ENCODE peak calls at places on chromosomes 1 and 21, in nine cellular contexts. O is upper lobe of right lung, W is HFF-Myc, T is mammary epithelial cell, L is GM20000, R is right atrium auricular region, F is epithelial cell of proximal tubule, A is IMR-90, M is AG10803. C is an unnamed sample.

GRCh38 chr1:230335861-230336549 is 90.1 kb downstream of the PGBD5 start:
- DNase-seq in O (no peak), T (no peak), A (peak; percentile 6), L (no peak), F (no peak), R (no peak), M (peak; percentile 55), W (no peak), C (no peak)

GRCh38 chr1:15620155-15620545 is 2.9 kb downstream of the DDI2 start:
- DNase-seq in F (no peak), W (no peak), T (peak; percentile 38), L (no peak), O (no peak), M (peak; percentile 40), A (peak; percentile 75), R (no peak), C (no peak)

GRCh38 chr1:63688302-63688701 is 85.5 kb upstream of the ROR1 start:
- DNase-seq in M (peak; percentile 82), W (no peak), O (no peak), L (no peak), T (no peak), A (peak; percentile 71), R (no peak), F (no peak), C (no peak)

GRCh38 chr1:36765785-36766300 is 268.5 kb downstream of the GRIK3 start:
- DNase-seq in M (no peak), O (peak; percentile 48), R (no peak), W (no peak), F (no peak), A (no peak), T (no peak), L (no peak), C (no peak)

GRCh38 chr1:109535971-109536491 is 3.6 kb upstream of the GPR61 start:
- DNase-seq in T (no peak), A (no peak), O (no peak), L (no peak), R (peak; percentile 61), W (no peak), F (no peak), M (no peak), C (peak; percentile 53)

GRCh38 chr1:153426809-153427208 is 10.5 kb downstream of the S100A7A start:
- DNase-seq in O (no peak), L (no peak), T (no peak), A (no peak), M (no peak), R (peak; percentile 11), W (no peak), F (no peak), C (no peak)

GRCh38 chr1:216553040-216553439 is 129.8 kb upstream of the USH2A start:
- DNase-seq in R (no peak), T (no peak), O (no peak), A (no peak), W (no peak), L (no peak), F (no peak), M (no peak), C (no peak)

GRCh38 chr1:60898413-60898812 is 183.9 kb upstream of the NFIA start:
- DNase-seq in W (no peak), O (no peak), L (no peak), F (no peak), M (no peak), T (no peak), R (no peak), A (no peak), C (no peak)

GRCh38 chr1:223482766-223483165 is 89.6 kb downstream of the CCDC185 start:
- DNase-seq in W (no peak), T (no peak), A (no peak), F (no peak), O (no peak), L (no peak), M (no peak), R (no peak), C (no peak)

GRCh38 chr1:31372961-31373896 is at the start of gene FABP3:
- DNase-seq in A (peak; percentile 51), M (peak; percentile 50), T (no peak), R (peak; percentile 91), O (peak; percentile 89), F (no peak), L (peak; percentile 64), W (peak; percentile 47), C (peak; percentile 87)
- TF ChIP-seq CTCF in A (no peak), M (no peak), T (no peak), R (no peak), O (no peak), F (no peak), L (no peak), W (no peak), C (no peak)

GRCh38 chr1:40130892-40131291 is 30.3 kb upstream of the RLF start:
- DNase-seq in M (no peak), R (no peak), T (peak; percentile 50), O (no peak), A (no peak), L (no peak), F (no peak), W (no peak), C (no peak)

GRCh38 chr1:40132383-40133121 is 28.6 kb upstream of the RLF start:
- DNase-seq in T (no peak), W (no peak), R (no peak), L (no peak), O (no peak), A (no peak), M (no peak), F (no peak), C (no peak)

GRCh38 chr1:40133839-40134238 is 27.3 kb upstream of the RLF start:
- DNase-seq in O (no peak), F (no peak), L (no peak), T (no peak), R (no peak), A (no peak), M (no peak), W (no peak), C (no peak)

GRCh38 chr1:40133122-40133665 is 28.0 kb upstream of the RLF start:
- DNase-seq in M (peak; percentile 20), A (peak; percentile 1), L (no peak), R (no peak), T (no peak), O (no peak), F (no peak), W (no peak), C (no peak)
- TF ChIP-seq CTCF in M (no peak), A (no peak), L (no peak), R (no peak), T (no peak), O (no peak), F (no peak), W (no peak), C (no peak)

GRCh38 chr21:30838536-30838935 is 9.0 kb upstream of the KRTAP7-1 start:
- DNase-seq in W (no peak), T (no peak), A (no peak), L (no peak), R (no peak), M (no peak), O (no peak), F (no peak), C (no peak)

GRCh38 chr21:30842990-30843389 is 13.4 kb upstream of the KRTAP7-1 start:
- DNase-seq in F (no peak), R (no peak), W (no peak), M (no peak), O (no peak), A (no peak), L (no peak), T (no peak), C (no peak)

DNA sequence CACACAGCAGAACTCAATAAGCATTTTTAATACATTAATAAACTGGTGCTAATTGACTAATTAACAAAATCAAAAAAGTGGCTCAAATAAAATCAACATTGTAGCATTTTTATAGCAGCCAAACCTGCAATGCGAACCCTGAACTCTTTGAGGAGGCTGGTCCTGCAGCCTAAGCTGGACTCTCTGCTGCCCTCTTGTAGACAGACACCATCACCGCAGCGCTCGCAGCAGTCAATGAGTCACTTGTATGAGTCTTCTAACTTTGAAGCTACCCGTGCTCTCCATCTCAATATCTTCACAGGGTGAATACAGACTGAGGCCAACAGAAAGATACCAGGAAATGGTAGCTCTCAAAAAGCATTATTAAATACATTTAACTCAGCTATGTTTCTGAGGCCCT is 9.7 kb upstream of the KRTAP7-1 start:
- DNase-seq in R (no peak), A (no peak), M (no peak), W (peak; percentile 0), T (peak; percentile 46), F (no peak), L (peak; percentile 9), O (no peak), C (no peak)
- TF ChIP-seq CTCF in R (peak; percentile 11), A (no peak), M (no peak), W (peak; percentile 15), T (peak; percentile 48), F (peak; percentile 43), L (peak; percentile 33), O (peak; percentile 18), C (no peak)

GRCh38 chr1:181391297-181391905 is 91.9 kb upstream of the CACNA1E start:
- DNase-seq in O (no peak), M (no peak), R (no peak), F (no peak), T (no peak), A (no peak), W (no peak), L (no peak), C (no peak)
- TF ChIP-seq CTCF in O (no peak), M (no peak), R (no peak), F (peak; percentile 47), T (peak; percentile 15), A (no peak), W (no peak), L (no peak), C (no peak)

C was measured in left ventricle myocardium inferior.